ENCODE peak calls at places on chromosome 18, in seven cellular contexts. Z is HCT116, P is GM12878, X is SK-N-SH, B is HepG2, J is H1, H is K562. R is an unnamed sample.

GRCh38 chr18:63444567-63444966 is 22.3 kb upstream of the VPS4B start:
- DNase-seq in Z (no peak), P (no peak), X (no peak), B (no peak), J (no peak), H (no peak), R (no peak)

GRCh38 chr18:62759704-62760402 is 44.5 kb downstream of the PHLPP1 start:
- DNase-seq in Z (no peak), P (no peak), X (no peak), B (no peak), J (no peak), H (no peak), R (no peak)

GRCh38 chr18:76783786-76784484 is 38.4 kb upstream of the ZNF236 start:
- DNase-seq in Z (no peak), P (no peak), X (no peak), B (no peak), J (no peak), H (no peak), R (no peak)

GRCh38 chr18:7980136-7980535 is 413.0 kb downstream of the PTPRM start:
- DNase-seq in Z (peak), P (no peak), X (no peak), B (peak), J (no peak), H (peak), R (peak)

GRCh38 chr18:11258014-11258413 is 108.6 kb upstream of the PIEZO2 start:
- DNase-seq in Z (no peak), P (no peak), X (peak), B (no peak), J (no peak), H (no peak), R (no peak)

GRCh38 chr18:36375118-36375517 is 77.6 kb downstream of the FHOD3 start:
- DNase-seq in Z (no peak), P (no peak), X (no peak), B (no peak), J (no peak), H (no peak), R (no peak)

GRCh38 chr18:989423-989822 is 84.8 kb downstream of the ADCYAP1 start:
- DNase-seq in Z (no peak), P (no peak), X (no peak), B (no peak), J (no peak), H (no peak), R (no peak)

GRCh38 chr18:59900222-59901128 is 679 bp downstream of the PMAIP1 start:
- DNase-seq in Z (no peak), P (no peak), X (peak), B (no peak), J (no peak), H (peak), R (no peak)

GRCh38 chr18:34820360-34820759 is 110.3 kb downstream of the DTNA start:
- DNase-seq in Z (no peak), P (no peak), X (no peak), B (no peak), J (no peak), H (no peak), R (no peak)

DNA sequence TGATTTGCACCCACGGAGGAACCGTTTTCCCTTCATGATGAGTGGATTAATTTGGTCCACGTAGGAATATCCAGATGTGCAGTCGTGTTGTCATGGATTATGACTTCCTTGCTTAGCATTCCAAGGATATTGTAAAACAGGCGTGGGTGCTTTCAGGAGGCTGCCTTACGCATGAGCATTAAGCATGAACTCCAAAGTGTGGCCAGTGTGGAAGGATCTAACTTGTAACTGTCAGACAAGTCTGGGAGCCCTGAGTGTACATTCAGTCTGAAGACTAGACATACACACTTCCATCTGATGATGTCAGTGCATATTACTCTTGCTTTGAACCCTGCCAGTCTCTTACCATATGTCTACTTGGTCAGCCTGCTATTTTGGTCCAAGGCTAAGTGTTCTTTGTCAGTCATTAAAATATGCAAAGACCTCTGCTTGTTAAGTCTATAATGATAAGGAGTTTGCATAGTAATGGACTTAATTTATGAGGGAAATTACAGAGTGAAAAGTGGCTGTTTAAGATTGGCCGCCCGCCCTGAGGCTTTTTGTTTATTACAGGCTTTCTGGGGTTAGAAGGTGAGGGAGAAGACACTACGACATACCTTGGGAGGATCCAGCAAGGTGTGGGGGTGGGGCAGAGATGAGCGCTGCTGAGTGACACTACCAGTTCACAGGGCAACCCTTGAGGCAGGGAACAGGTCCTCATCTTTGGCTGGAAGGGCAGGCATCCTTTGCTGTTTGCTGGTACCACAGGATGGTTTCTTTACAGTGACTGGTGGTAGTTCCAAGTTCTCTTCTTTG is 48.3 kb downstream of the CABLES1 start:
- DNase-seq in Z (no peak), P (no peak), X (no peak), B (no peak), J (no peak), H (no peak), R (no peak)
- TF ChIP-seq YY1 in Z (no peak), P (no peak), X (no peak), B (no peak), J (no peak), H (no peak), R (no peak)

GRCh38 chr18:39500320-39500719 is 1934.7 kb upstream of the CELF4 start:
- DNase-seq in Z (no peak), P (no peak), X (no peak), B (no peak), J (no peak), H (no peak), R (no peak)
- TF ChIP-seq YY1 in Z (no peak), P (no peak), X (no peak), B (no peak), J (no peak), H (no peak), R (no peak)

GRCh38 chr18:10086458-10086857 is 172.6 kb downstream of the VAPA start:
- DNase-seq in Z (no peak), P (no peak), X (no peak), B (no peak), J (no peak), H (no peak), R (no peak)
- TF ChIP-seq YY1 in Z (no peak), P (no peak), X (no peak), B (no peak), J (no peak), H (no peak), R (no peak)

DNA sequence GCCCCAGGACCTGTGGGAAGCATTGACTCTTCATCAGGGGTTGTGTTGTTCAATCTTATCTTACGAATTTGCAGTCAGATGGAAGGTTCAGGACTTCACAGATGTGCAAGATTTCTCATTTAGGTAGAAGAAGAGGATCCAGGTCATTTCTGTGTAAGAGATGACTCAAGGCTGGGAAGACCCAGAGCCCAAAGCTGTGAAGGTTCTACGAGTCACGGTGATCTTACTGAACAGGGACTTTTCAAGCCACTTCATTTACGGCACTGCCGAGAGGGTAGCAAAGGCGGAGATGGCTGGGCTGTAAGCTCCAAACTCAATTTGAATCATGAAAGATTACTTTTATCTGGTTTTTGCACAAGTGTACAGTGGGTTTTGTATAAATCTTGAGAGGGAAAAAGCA is 228.0 kb upstream of the MEX3C start:
- DNase-seq in Z (no peak), P (peak), X (no peak), B (no peak), J (no peak), H (no peak), R (no peak)
- TF ChIP-seq YY1 in Z (no peak), P (no peak), X (no peak), B (no peak), J (no peak), H (no peak), R (no peak)